ENCODE peak calls at places on chromosomes 2 and 18, in seven cellular contexts. D, G, X, Q, R, E and A are unnamed samples.

GRCh38 chr2:82084679-82085392 is 1780.3 kb upstream of the LRRTM1 start:
- DNase-seq in D (no peak), G (no peak), X (no peak), Q (peak; percentile 68), R (no peak), E (no peak), A (no peak)

GRCh38 chr2:172635548-172635947 is 79.7 kb downstream of the PDK1 start:
- DNase-seq in D (no peak), G (peak; percentile 6), X (no peak), Q (no peak), R (no peak), E (no peak), A (no peak)

GRCh38 chr2:200496696-200497095 is 13.2 kb downstream of the KCTD18 start:
- DNase-seq in D (no peak), G (no peak), X (no peak), Q (no peak), R (no peak), E (no peak), A (no peak)

GRCh38 chr2:64622443-64623231 is 31.1 kb downstream of the SERTAD2 start:
- DNase-seq in D (no peak), G (peak; percentile 71), X (no peak), Q (no peak), R (no peak), E (no peak), A (no peak)

GRCh38 chr18:55515204-55515603 is 72.8 kb downstream of the TCF4 start:
- DNase-seq in D (no peak), G (no peak), X (no peak), Q (no peak), R (no peak), E (no peak), A (no peak)

GRCh38 chr2:78024991-78025390 is 502.8 kb upstream of the LRRTM4 start:
- DNase-seq in D (no peak), G (no peak), X (no peak), Q (no peak), R (no peak), E (no peak), A (no peak)

GRCh38 chr2:212284166-212284565 is 254.4 kb downstream of the ERBB4 start:
- DNase-seq in D (no peak), G (no peak), X (no peak), Q (no peak), R (no peak), E (no peak), A (no peak)

GRCh38 chr2:29804671-29805070 is 116.7 kb downstream of the ALK start:
- DNase-seq in D (no peak), G (no peak), X (no peak), Q (no peak), R (no peak), E (no peak), A (no peak)

GRCh38 chr2:106091219-106091618 is 102.9 kb downstream of the UXS1 start:
- DNase-seq in D (no peak), G (no peak), X (no peak), Q (no peak), R (no peak), E (no peak), A (no peak)

GRCh38 chr2:121627525-121628050 is 21.7 kb downstream of the CLASP1 start:
- DNase-seq in D (no peak), G (no peak), X (no peak), Q (no peak), R (no peak), E (no peak), A (no peak)
- H3K79me2 ChIP-seq in D (peaks cover 100% of the 10 kb centered on the region), G (peaks cover 93% of the 10 kb centered on the region), X (peaks cover 78% of the 10 kb centered on the region), Q (peaks cover 81% of the 10 kb centered on the region), R (peaks cover 54% of the 10 kb centered on the region), E (peaks cover 98% of the 10 kb centered on the region), A (peaks cover 31% of the 10 kb centered on the region)

DNA sequence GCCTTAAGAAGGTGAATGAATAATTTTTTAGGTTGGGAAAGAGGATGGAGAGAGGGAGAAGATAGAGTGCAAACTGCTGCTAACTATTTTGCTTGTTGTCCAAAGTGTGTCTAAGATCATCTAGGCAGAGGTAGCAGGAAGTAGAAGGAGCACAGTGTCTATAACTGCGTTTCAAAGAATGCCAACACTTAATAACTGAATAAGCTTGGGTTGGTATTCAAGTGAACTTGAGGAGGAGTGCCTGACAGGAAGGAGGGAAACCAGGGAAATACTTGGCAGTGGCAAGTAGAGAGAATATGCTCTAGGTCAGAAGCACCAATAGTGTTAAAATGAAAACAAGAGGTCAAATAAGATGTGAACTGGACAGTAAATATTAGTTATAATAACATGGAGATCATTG is 155.9 kb downstream of the DPP10 start:
- DNase-seq in D (no peak), G (no peak), X (no peak), Q (no peak), R (no peak), E (no peak), A (no peak)
- H3K4me2 ChIP-seq in D (no peak overlapping the region), G (no peak overlapping the region), X (no peak overlapping the region), Q (no peak overlapping the region), R (no peak overlapping the region), E (no peak overlapping the region), A (no peak overlapping the region)

GRCh38 chr2:16561251-16561650 is 104.4 kb downstream of the CYRIA start:
- DNase-seq in D (no peak), G (no peak), X (no peak), Q (no peak), R (no peak), E (no peak), A (no peak)
- H3K9me2 ChIP-seq in D (no peaks in the 10 kb centered on the region), G (peaks cover 5% of the 10 kb centered on the region), X (no peaks in the 10 kb centered on the region), Q (no peaks in the 10 kb centered on the region), R (no peaks in the 10 kb centered on the region), E (no peaks in the 10 kb centered on the region), A (no peaks in the 10 kb centered on the region)

GRCh38 chr18:76451475-76452331 is 43.3 kb downstream of the ZNF516 start:
- DNase-seq in D (peak; percentile 66), G (peak; percentile 35), X (no peak), Q (no peak), R (no peak), E (no peak), A (no peak)
- H3K79me2 ChIP-seq in D (peaks cover 96% of the 10 kb centered on the region), G (peaks cover 20% of the 10 kb centered on the region), X (no peaks in the 10 kb centered on the region), Q (no peaks in the 10 kb centered on the region), R (peaks cover 13% of the 10 kb centered on the region), E (peaks cover 30% of the 10 kb centered on the region), A (peaks cover 93% of the 10 kb centered on the region)

DNA sequence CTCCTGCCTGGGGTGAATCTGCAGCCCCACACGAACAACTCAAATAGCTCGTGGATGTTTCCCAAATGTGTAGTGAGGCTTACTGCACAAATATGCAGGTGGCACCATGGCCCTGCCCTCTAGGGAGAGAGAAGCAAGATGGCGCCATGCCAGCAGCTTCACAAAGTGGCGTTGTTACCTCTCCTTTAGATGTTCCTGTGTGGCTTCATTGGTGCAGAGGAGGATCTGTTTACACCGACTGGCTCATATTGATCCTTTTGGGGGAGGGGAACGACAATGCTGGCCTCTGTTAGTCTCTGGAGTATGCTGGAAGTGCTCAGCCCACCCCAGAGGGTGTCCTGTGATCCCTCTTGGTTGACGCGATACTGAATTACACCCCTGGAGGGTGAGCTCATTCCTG is 99.5 kb upstream of the GATA6 start:
- DNase-seq in D (no peak), G (no peak), X (no peak), Q (no peak), R (no peak), E (no peak), A (no peak)
- H3K4me2 ChIP-seq in D (no peak overlapping the region), G (no peak overlapping the region), X (no peak overlapping the region), Q (no peak overlapping the region), R (no peak overlapping the region), E (no peak overlapping the region), A (no peak overlapping the region)

GRCh38 chr2:89820248-89820647 is 1128.8 kb downstream of the RPIA start:
- DNase-seq in D (no peak), G (no peak), X (no peak), Q (no peak), R (no peak), E (no peak), A (no peak)

GRCh38 chr2:89829828-89830227 is 1138.4 kb downstream of the RPIA start:
- DNase-seq in D (no peak), G (no peak), X (no peak), Q (no peak), R (no peak), E (no peak), A (no peak)

GRCh38 chr2:89823556-89823955 is 1132.1 kb downstream of the RPIA start:
- DNase-seq in D (no peak), G (no peak), X (no peak), Q (no peak), R (no peak), E (no peak), A (no peak)

GRCh38 chr2:89821455-89821945 is 1130.0 kb downstream of the RPIA start:
- DNase-seq in D (no peak), G (no peak), X (no peak), Q (no peak), R (no peak), E (no peak), A (no peak)

DNA sequence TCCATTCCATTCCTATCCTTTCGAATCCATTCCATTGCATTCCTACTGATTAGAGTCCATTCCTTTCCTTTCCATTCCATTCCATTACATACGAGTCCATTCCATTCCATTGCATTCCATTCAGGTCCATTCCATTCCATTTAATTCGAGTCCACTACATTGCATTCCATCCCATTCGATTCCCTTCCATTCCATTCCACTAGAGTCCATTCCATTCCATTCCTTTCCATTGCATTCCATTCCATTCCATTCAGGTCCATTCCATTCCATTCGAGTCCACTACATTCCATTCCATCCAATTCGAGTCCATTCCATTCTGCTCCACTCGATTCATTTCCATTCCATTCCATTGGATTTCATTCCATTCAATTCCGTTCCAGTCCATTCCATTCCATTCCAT is 1133.6 kb downstream of the RPIA start:
- DNase-seq in D (no peak), G (no peak), X (no peak), Q (no peak), R (no peak), E (no peak), A (no peak)
- H3K9me2 ChIP-seq in D (peaks cover 4% of the 10 kb centered on the region), G (no peaks in the 10 kb centered on the region), X (no peaks in the 10 kb centered on the region), Q (no peaks in the 10 kb centered on the region), R (no peaks in the 10 kb centered on the region), E (no peaks in the 10 kb centered on the region), A (no peaks in the 10 kb centered on the region)

DNA sequence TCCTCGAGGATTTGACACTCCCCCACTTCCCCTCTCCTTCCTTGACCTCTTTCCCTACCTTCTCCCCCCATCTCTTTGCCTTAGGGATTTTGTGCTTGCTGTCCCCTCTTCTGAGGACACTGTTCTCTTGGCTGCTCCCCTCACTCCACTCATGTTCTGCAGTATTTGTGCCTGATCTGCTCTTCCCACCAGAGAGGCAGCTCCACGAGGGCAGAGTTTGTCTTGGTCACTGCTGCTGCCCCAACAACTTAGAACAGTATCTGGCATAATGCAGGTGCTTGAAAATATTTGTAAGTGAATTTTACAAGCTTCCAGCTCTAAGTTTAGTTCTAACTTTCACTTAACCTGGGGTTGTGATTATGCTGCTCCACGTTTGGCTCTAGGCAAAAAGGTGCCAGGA is 10.0 kb upstream of the WIPF1 start:
- DNase-seq in D (no peak), G (no peak), X (no peak), Q (no peak), R (no peak), E (no peak), A (no peak)
- H3K79me2 ChIP-seq in D (peaks cover 67% of the 10 kb centered on the region), G (no peaks in the 10 kb centered on the region), X (peaks cover 84% of the 10 kb centered on the region), Q (no peaks in the 10 kb centered on the region), R (no peaks in the 10 kb centered on the region), E (peaks cover 19% of the 10 kb centered on the region), A (peaks cover 17% of the 10 kb centered on the region)